ENCODE peak calls at places on chromosomes 5 and 9, in seven cellular contexts. One of them, this sample, is unnamed.

GRCh38 chr5:77120086-77120485 is 33.0 kb upstream of the ZBED3 start:
- DNase-seq in Panc1: no peak
- DNase-seq in GM12878: no peak
- DNase-seq in HCT116: no peak
- DNase-seq in SK-N-SH: no peak
- DNase-seq in K562: no peak
- DNase-seq in HepG2: no peak
- DNase-seq in this sample: no peak

GRCh38 chr9:81373294-81373693 is 316.1 kb downstream of the TLE1 start:
- DNase-seq in Panc1: no peak
- DNase-seq in GM12878: no peak
- DNase-seq in HCT116: no peak
- DNase-seq in SK-N-SH: no peak
- DNase-seq in K562: no peak
- DNase-seq in HepG2: no peak
- DNase-seq in this sample: no peak

GRCh38 chr5:172973127-172973916 is 10.2 kb upstream of the ATP6V0E1 start:
- DNase-seq in Panc1: no peak
- DNase-seq in GM12878: no peak
- DNase-seq in HCT116: no peak
- DNase-seq in SK-N-SH: no peak
- DNase-seq in K562: no peak
- DNase-seq in HepG2: no peak
- DNase-seq in this sample: no peak

GRCh38 chr5:146662229-146662628 is 146.2 kb upstream of the GPR151 start:
- DNase-seq in Panc1: no peak
- DNase-seq in GM12878: no peak
- DNase-seq in HCT116: peak; percentile 3
- DNase-seq in SK-N-SH: no peak
- DNase-seq in K562: peak; percentile 15
- DNase-seq in HepG2: peak; percentile 19
- DNase-seq in this sample: peak; percentile 72

GRCh38 chr9:2319421-2319820 is 302.2 kb upstream of the VLDLR start:
- DNase-seq in Panc1: no peak
- DNase-seq in GM12878: no peak
- DNase-seq in HCT116: no peak
- DNase-seq in SK-N-SH: no peak
- DNase-seq in K562: no peak
- DNase-seq in HepG2: no peak
- DNase-seq in this sample: no peak

GRCh38 chr5:42886612-42887011 is 74.9 kb upstream of the SELENOP start:
- DNase-seq in Panc1: no peak
- DNase-seq in GM12878: no peak
- DNase-seq in HCT116: no peak
- DNase-seq in SK-N-SH: no peak
- DNase-seq in K562: no peak
- DNase-seq in HepG2: no peak
- DNase-seq in this sample: no peak

GRCh38 chr5:168694289-168694688 is 115.1 kb upstream of the PANK3 start:
- DNase-seq in Panc1: no peak
- DNase-seq in GM12878: no peak
- DNase-seq in HCT116: no peak
- DNase-seq in SK-N-SH: no peak
- DNase-seq in K562: no peak
- DNase-seq in HepG2: no peak
- DNase-seq in this sample: no peak

GRCh38 chr9:88075966-88076285 is 62.3 kb downstream of the SPATA31C2 start:
- DNase-seq in Panc1: peak; percentile 2
- DNase-seq in GM12878: no peak
- DNase-seq in HCT116: no peak
- DNase-seq in SK-N-SH: no peak
- DNase-seq in K562: no peak
- DNase-seq in HepG2: no peak
- DNase-seq in this sample: no peak

GRCh38 chr5:116063950-116064349 is 20.9 kb upstream of the COMMD10 start:
- DNase-seq in Panc1: no peak
- DNase-seq in GM12878: no peak
- DNase-seq in HCT116: no peak
- DNase-seq in SK-N-SH: no peak
- DNase-seq in K562: no peak
- DNase-seq in HepG2: no peak
- DNase-seq in this sample: no peak

GRCh38 chr5:177405805-177406204 is 3.6 kb downstream of the F12 start:
- DNase-seq in Panc1: no peak
- DNase-seq in GM12878: no peak
- DNase-seq in HCT116: no peak
- DNase-seq in SK-N-SH: no peak
- DNase-seq in K562: no peak
- DNase-seq in HepG2: no peak
- DNase-seq in this sample: no peak

GRCh38 chr5:133108481-133108921 is 56.7 kb downstream of the HSPA4 start:
- DNase-seq in Panc1: no peak
- DNase-seq in GM12878: no peak
- DNase-seq in HCT116: no peak
- DNase-seq in SK-N-SH: no peak
- DNase-seq in K562: no peak
- DNase-seq in HepG2: no peak
- DNase-seq in this sample: no peak

GRCh38 chr9:95073042-95073607 is 244.4 kb downstream of the FANCC start:
- DNase-seq in Panc1: no peak
- DNase-seq in GM12878: no peak
- DNase-seq in HCT116: no peak
- DNase-seq in SK-N-SH: no peak
- DNase-seq in K562: no peak
- DNase-seq in HepG2: peak; percentile 25
- DNase-seq in this sample: peak; percentile 67

GRCh38 chr5:77643654-77644404 is 5.3 kb upstream of the OTP start:
- DNase-seq in Panc1: no peak
- DNase-seq in GM12878: no peak
- DNase-seq in HCT116: no peak
- DNase-seq in SK-N-SH: peak; percentile 26
- DNase-seq in K562: no peak
- DNase-seq in HepG2: no peak
- DNase-seq in this sample: peak; percentile 44

DNA sequence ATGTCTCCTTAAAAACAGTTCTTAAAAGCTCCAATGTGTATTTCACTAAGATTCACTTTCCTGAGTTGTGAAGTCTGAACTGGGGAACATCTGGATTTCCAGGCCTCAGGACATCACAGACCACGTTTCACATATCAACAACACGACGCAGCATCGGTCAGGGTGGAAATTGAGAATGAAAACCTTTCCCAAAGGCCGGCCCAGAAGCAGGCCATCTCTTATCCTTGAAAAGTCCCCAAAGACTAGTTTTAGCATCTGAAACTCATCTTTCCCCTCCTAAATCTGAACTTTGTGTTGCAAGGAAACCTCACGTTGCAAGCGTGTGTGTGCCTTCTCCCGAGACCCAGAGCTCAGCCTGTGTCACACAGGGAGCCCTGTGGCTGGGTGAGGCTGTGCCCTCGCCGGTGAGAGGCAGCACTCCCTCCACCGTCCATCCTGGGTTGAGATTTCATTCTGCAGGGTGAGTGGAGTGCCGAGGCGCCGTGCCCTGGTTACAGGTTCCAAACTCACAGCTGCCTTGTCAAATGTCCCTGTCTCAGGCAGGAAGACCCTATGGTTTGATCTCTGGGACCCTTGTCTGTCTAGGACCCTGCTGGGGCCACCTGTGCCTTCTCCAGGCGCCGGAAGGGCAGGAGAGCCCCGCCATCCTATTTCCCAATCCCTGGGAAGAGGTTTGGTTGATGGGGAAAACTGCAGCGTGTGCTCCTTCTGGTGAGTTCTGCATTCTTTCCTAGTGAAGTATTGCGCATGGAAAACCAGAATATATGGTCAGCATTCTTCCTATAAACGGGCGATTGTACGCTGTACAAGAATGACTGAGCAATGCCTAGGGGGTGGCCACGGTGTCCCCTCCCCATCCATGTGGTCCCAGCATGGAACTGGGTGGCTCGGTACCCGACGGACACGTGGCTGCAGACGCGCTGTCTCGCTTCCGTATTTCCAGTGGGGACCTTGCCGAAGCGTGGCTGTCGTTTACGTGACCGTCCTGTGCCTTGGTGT is 96.1 kb upstream of the COL5A1 start:
- DNase-seq in Panc1: no peak
- DNase-seq in GM12878: no peak
- DNase-seq in HCT116: no peak
- DNase-seq in SK-N-SH: no peak
- DNase-seq in K562: no peak
- DNase-seq in HepG2: no peak
- DNase-seq in this sample: no peak
- TF ChIP-seq POLR2AphosphoS5 in Panc1: no peak
- TF ChIP-seq POLR2AphosphoS5 in GM12878: no peak
- TF ChIP-seq POLR2AphosphoS5 in HCT116: no peak
- TF ChIP-seq POLR2AphosphoS5 in SK-N-SH: no peak
- TF ChIP-seq POLR2AphosphoS5 in K562: no peak
- TF ChIP-seq POLR2AphosphoS5 in HepG2: no peak
- TF ChIP-seq POLR2AphosphoS5 in this sample: no peak

GRCh38 chr9:33739407-33739806 is 56.0 kb upstream of the PRSS3 start:
- DNase-seq in Panc1: no peak
- DNase-seq in GM12878: no peak
- DNase-seq in HCT116: no peak
- DNase-seq in SK-N-SH: no peak
- DNase-seq in K562: no peak
- DNase-seq in HepG2: no peak
- DNase-seq in this sample: no peak

GRCh38 chr9:33731142-33731541 is 64.2 kb upstream of the PRSS3 start:
- DNase-seq in Panc1: no peak
- DNase-seq in GM12878: no peak
- DNase-seq in HCT116: no peak
- DNase-seq in SK-N-SH: no peak
- DNase-seq in K562: no peak
- DNase-seq in HepG2: no peak
- DNase-seq in this sample: no peak

GRCh38 chr9:33737811-33738606 is 57.4 kb upstream of the PRSS3 start:
- DNase-seq in Panc1: peak; percentile 32
- DNase-seq in GM12878: no peak
- DNase-seq in HCT116: peak; percentile 64
- DNase-seq in SK-N-SH: peak; percentile 59
- DNase-seq in K562: peak; percentile 16
- DNase-seq in HepG2: peak; percentile 56
- DNase-seq in this sample: peak; percentile 88

GRCh38 chr9:33731625-33732024 is 63.7 kb upstream of the PRSS3 start:
- DNase-seq in Panc1: no peak
- DNase-seq in GM12878: no peak
- DNase-seq in HCT116: no peak
- DNase-seq in SK-N-SH: no peak
- DNase-seq in K562: no peak
- DNase-seq in HepG2: no peak
- DNase-seq in this sample: no peak

DNA sequence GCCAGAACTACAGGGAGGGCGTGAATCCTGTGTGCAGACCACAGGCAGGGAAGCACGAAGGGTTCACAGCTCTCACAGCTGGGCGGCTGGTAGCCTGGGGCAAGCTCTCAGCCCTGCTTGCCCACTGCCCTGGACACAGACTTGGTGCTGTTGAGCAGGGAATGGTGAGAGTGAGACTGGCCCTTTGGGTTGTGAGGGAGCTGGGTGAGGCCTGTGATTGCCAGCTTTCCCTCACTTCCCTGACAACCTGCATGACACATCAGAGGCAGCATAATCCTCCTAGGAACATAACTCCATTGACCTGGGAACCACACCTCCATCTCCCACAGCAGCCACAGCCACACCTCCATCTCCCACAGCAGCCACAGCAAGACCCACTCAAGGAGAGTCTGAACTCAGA is 60.5 kb upstream of the PRSS3 start:
- DNase-seq in Panc1: no peak
- DNase-seq in GM12878: no peak
- DNase-seq in HCT116: no peak
- DNase-seq in SK-N-SH: no peak
- DNase-seq in K562: no peak
- DNase-seq in HepG2: no peak
- DNase-seq in this sample: no peak
- TF ChIP-seq REST in Panc1: no peak
- TF ChIP-seq REST in GM12878: no peak
- TF ChIP-seq REST in HCT116: no peak
- TF ChIP-seq REST in SK-N-SH: no peak
- TF ChIP-seq REST in K562: no peak
- TF ChIP-seq REST in HepG2: no peak
- TF ChIP-seq REST in this sample: no peak

DNA sequence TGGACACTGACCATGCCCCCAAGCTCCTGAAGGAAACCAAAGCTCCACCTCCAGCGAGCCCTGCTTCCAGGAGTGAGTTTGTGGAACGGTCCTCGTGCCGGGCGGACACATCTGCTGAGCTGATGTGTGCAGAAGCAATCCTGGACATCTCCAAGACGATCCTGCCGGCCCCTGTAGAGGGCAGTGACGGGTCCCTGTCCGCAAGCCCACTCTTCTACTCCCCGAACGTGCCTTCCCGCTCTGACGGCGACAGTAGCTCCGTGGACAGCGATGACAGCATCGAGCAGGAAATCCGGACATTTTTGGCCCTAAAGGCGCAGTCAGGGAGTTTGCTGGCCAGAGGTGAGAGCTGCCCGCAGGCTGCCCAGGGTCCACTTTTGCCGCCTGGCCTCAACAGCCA is 6.2 kb downstream of the PPP1R26 start:
- DNase-seq in Panc1: no peak
- DNase-seq in GM12878: no peak
- DNase-seq in HCT116: no peak
- DNase-seq in SK-N-SH: no peak
- DNase-seq in K562: no peak
- DNase-seq in HepG2: no peak
- DNase-seq in this sample: no peak
- H3K4me1 ChIP-seq in Panc1: no peaks in the 10 kb centered on the region
- H3K4me1 ChIP-seq in GM12878: no peaks in the 10 kb centered on the region
- H3K4me1 ChIP-seq in HCT116: peaks cover 19% of the 10 kb centered on the region
- H3K4me1 ChIP-seq in SK-N-SH: peaks cover 5% of the 10 kb centered on the region
- H3K4me1 ChIP-seq in K562: peaks cover 16% of the 10 kb centered on the region
- H3K4me1 ChIP-seq in HepG2: peaks cover 35% of the 10 kb centered on the region
- H3K4me1 ChIP-seq in this sample: peaks cover 9% of the 10 kb centered on the region

GRCh38 chr9:115262952-115263351 is 145.0 kb upstream of the TNC start:
- DNase-seq in Panc1: no peak
- DNase-seq in GM12878: no peak
- DNase-seq in HCT116: no peak
- DNase-seq in SK-N-SH: peak; percentile 6
- DNase-seq in K562: no peak
- DNase-seq in HepG2: no peak
- DNase-seq in this sample: no peak
- TF ChIP-seq POLR2AphosphoS5 in Panc1: no peak
- TF ChIP-seq POLR2AphosphoS5 in GM12878: no peak
- TF ChIP-seq POLR2AphosphoS5 in HCT116: no peak
- TF ChIP-seq POLR2AphosphoS5 in SK-N-SH: no peak
- TF ChIP-seq POLR2AphosphoS5 in K562: no peak
- TF ChIP-seq POLR2AphosphoS5 in HepG2: no peak
- TF ChIP-seq POLR2AphosphoS5 in this sample: no peak

DNA sequence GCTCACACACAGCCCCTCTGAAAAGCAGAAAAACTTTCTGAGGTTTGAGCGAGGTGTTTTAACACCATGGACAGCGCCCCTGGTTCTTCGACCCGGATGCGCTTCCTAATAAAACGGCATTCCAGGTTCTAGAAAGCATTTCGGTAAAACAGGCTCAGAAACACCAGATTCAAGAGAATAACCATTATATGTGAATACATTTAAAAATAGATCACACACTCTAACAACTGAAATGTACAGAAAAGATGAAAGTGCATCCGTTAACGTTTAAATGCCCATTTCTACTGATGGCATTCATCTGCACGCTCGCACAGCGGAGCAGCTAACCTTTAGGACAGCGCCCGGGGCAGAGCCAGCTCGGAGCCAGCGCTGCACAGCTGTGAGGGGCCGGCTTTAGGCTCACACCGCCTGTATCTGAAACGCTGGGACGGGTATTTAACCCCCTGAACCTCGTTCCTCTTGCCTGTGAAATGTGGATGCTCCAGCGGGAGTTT is 26.3 kb upstream of the TENT4A start:
- DNase-seq in Panc1: no peak
- DNase-seq in GM12878: no peak
- DNase-seq in HCT116: no peak
- DNase-seq in SK-N-SH: no peak
- DNase-seq in K562: no peak
- DNase-seq in HepG2: peak; percentile 42
- DNase-seq in this sample: peak; percentile 88
- TF ChIP-seq REST in Panc1: peak; percentile 92
- TF ChIP-seq REST in GM12878: peak; percentile 92
- TF ChIP-seq REST in HCT116: peak; percentile 64
- TF ChIP-seq REST in SK-N-SH: peak; percentile 94
- TF ChIP-seq REST in K562: peak; percentile 96
- TF ChIP-seq REST in HepG2: peak; percentile 97
- TF ChIP-seq REST in this sample: peak; percentile 81